ENCODE peak calls at places on chromosomes 11 and 22, in four cellular contexts. One of them, this sample, is unnamed.

GRCh38 chr11:123103326-123103980 is 41.5 kb upstream of the HSPA8 start:
- DNase-seq in CD4-positive, alpha-beta T cell: peak; percentile 14
- DNase-seq in GM13977: no peak
- DNase-seq in neural progenitor cell: peak; percentile 62
- DNase-seq in this sample: no peak

GRCh38 chr11:94574193-94574961 is 7.2 kb downstream of the PIWIL4 start:
- DNase-seq in CD4-positive, alpha-beta T cell: no peak
- DNase-seq in GM13977: no peak
- DNase-seq in neural progenitor cell: no peak
- DNase-seq in this sample: no peak

GRCh38 chr22:31289335-31289734 is 3.0 kb downstream of the PIK3IP1 start:
- DNase-seq in CD4-positive, alpha-beta T cell: no peak
- DNase-seq in GM13977: no peak
- DNase-seq in neural progenitor cell: no peak
- DNase-seq in this sample: peak; percentile 60

GRCh38 chr11:122097419-122098001 is 18.5 kb downstream of the BLID start:
- DNase-seq in CD4-positive, alpha-beta T cell: no peak
- DNase-seq in GM13977: no peak
- DNase-seq in neural progenitor cell: peak; percentile 16
- DNase-seq in this sample: no peak

GRCh38 chr22:39454385-39454871 is 2.4 kb upstream of the MGAT3 start:
- DNase-seq in CD4-positive, alpha-beta T cell: no peak
- DNase-seq in GM13977: no peak
- DNase-seq in neural progenitor cell: peak; percentile 52
- DNase-seq in this sample: no peak

GRCh38 chr11:65589444-65590239 is 6.0 kb downstream of the KCNK7 start:
- DNase-seq in CD4-positive, alpha-beta T cell: no peak
- DNase-seq in GM13977: peak; percentile 89
- DNase-seq in neural progenitor cell: no peak
- DNase-seq in this sample: no peak

GRCh38 chr22:50612715-50613221 is 12.2 kb downstream of the MAPK8IP2 start:
- DNase-seq in CD4-positive, alpha-beta T cell: no peak
- DNase-seq in GM13977: peak; percentile 75
- DNase-seq in neural progenitor cell: peak; percentile 52
- DNase-seq in this sample: no peak

GRCh38 chr11:73141031-73141308 is 1.1 kb downstream of the FCHSD2 start:
- DNase-seq in CD4-positive, alpha-beta T cell: no peak
- DNase-seq in GM13977: peak; percentile 39
- DNase-seq in neural progenitor cell: no peak
- DNase-seq in this sample: no peak

GRCh38 chr11:74739546-74740270 is 8.5 kb upstream of the CHRDL2 start:
- DNase-seq in CD4-positive, alpha-beta T cell: peak; percentile 19
- DNase-seq in GM13977: peak; percentile 75
- DNase-seq in neural progenitor cell: peak; percentile 77
- DNase-seq in this sample: no peak

GRCh38 chr22:27139935-27140493 is 482.6 kb downstream of the MIAT start:
- DNase-seq in CD4-positive, alpha-beta T cell: no peak
- DNase-seq in GM13977: no peak
- DNase-seq in neural progenitor cell: peak; percentile 31
- DNase-seq in this sample: no peak

GRCh38 chr11:95095858-95096587 is 6.4 kb downstream of the ENDOD1 start:
- DNase-seq in CD4-positive, alpha-beta T cell: no peak
- DNase-seq in GM13977: peak; percentile 73
- DNase-seq in neural progenitor cell: no peak
- DNase-seq in this sample: no peak

GRCh38 chr11:103108933-103109817 is at the start of gene DYNC2H1:
- DNase-seq in CD4-positive, alpha-beta T cell: peak; percentile 82
- DNase-seq in GM13977: peak; percentile 89
- DNase-seq in neural progenitor cell: peak; percentile 98
- DNase-seq in this sample: peak; percentile 96

GRCh38 chr11:65184146-65184545 is 2.4 kb downstream of the CAPN1 start:
- DNase-seq in CD4-positive, alpha-beta T cell: no peak
- DNase-seq in GM13977: no peak
- DNase-seq in neural progenitor cell: peak; percentile 76
- DNase-seq in this sample: no peak

GRCh38 chr11:76269661-76270322 is 63.5 kb upstream of the WNT11 start:
- DNase-seq in CD4-positive, alpha-beta T cell: no peak
- DNase-seq in GM13977: no peak
- DNase-seq in neural progenitor cell: no peak
- DNase-seq in this sample: no peak

GRCh38 chr11:62427630-62428233 is 8.9 kb downstream of the SCGB1A1 start:
- DNase-seq in CD4-positive, alpha-beta T cell: no peak
- DNase-seq in GM13977: peak; percentile 39
- DNase-seq in neural progenitor cell: no peak
- DNase-seq in this sample: no peak

GRCh38 chr22:48947636-48948035 is 880.0 kb downstream of the BRD1 start:
- DNase-seq in CD4-positive, alpha-beta T cell: no peak
- DNase-seq in GM13977: no peak
- DNase-seq in neural progenitor cell: no peak
- DNase-seq in this sample: peak; percentile 25

DNA sequence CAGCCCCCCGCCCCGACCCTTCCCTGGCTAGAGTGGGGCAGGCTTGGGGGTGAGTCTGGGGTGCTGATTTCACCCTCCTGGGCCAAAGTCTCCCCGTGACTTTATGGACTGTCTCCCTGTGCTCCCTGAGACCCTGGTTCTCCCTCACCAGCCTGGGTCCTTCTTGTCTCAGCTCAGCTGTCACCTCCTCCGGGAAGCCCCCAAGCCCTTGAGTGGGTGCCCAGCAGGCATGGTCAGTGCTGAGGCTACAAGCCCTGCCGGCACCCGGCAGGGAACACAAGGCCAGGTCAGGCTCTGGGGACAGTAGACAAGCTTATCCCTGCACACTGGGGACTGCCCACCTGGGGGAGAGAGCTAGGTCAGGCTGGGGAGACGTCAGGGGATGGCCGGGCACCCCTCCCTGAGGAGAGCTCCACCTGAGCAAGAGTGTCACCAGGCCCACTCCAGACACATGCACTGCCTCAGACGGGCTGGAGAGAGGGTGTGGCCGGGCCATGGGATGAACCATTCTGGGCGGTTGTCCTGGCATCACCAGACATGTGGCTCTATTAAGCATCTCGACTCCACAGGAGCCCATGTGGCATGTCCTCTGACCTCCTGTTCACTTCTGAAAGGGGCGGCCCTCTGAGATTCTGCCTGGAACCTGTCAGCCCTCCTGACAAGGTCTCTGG is 22.6 kb upstream of the RTN4R start:
- DNase-seq in CD4-positive, alpha-beta T cell: no peak
- DNase-seq in GM13977: no peak
- DNase-seq in neural progenitor cell: no peak
- DNase-seq in this sample: no peak
- TF ChIP-seq CTCF in CD4-positive, alpha-beta T cell: no peak
- TF ChIP-seq CTCF in GM13977: no peak
- TF ChIP-seq CTCF in neural progenitor cell: no peak
- TF ChIP-seq CTCF in this sample: no peak

DNA sequence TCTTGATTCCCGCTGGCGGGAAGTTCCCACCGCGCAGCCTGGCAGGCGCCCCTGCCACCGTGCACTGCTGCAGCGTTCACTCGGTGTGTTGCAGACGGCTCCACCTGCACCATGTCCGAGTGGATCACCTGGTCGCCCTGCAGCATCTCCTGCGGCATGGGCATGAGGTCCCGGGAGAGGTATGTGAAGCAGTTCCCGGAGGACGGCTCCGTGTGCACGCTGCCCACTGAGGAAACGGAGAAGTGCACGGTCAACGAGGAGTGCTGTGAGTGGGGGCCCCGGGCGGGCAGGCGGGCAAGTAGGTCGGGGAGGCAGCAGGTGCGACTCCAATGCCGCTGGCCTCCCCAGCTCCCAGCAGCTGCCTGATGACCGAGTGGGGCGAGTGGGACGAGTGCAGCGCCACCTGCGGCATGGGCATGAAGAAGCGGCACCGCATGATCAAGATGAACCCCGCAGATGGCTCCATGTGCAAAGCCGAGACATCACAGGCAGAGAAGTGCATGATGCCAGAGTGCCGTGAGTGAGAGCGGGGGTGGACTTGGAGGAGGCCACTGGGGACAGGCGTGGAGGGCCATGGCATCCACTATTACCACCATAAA is 99.7 kb downstream of the RRAS2 start:
- DNase-seq in CD4-positive, alpha-beta T cell: no peak
- DNase-seq in GM13977: no peak
- DNase-seq in neural progenitor cell: no peak
- DNase-seq in this sample: no peak
- TF ChIP-seq CTCF in CD4-positive, alpha-beta T cell: no peak
- TF ChIP-seq CTCF in GM13977: no peak
- TF ChIP-seq CTCF in neural progenitor cell: no peak
- TF ChIP-seq CTCF in this sample: no peak

GRCh38 chr11:250740-251299 is 14.0 kb downstream of the PSMD13 start:
- DNase-seq in CD4-positive, alpha-beta T cell: peak; percentile 74
- DNase-seq in GM13977: peak; percentile 46
- DNase-seq in neural progenitor cell: peak; percentile 73
- DNase-seq in this sample: no peak

GRCh38 chr11:253160-253885 is 16.5 kb downstream of the PSMD13 start:
- DNase-seq in CD4-positive, alpha-beta T cell: no peak
- DNase-seq in GM13977: no peak
- DNase-seq in neural progenitor cell: no peak
- DNase-seq in this sample: no peak

GRCh38 chr11:250274-250673 is 13.5 kb downstream of the PSMD13 start:
- DNase-seq in CD4-positive, alpha-beta T cell: no peak
- DNase-seq in GM13977: no peak
- DNase-seq in neural progenitor cell: no peak
- DNase-seq in this sample: no peak

GRCh38 chr11:252666-253065 is 15.9 kb downstream of the PSMD13 start:
- DNase-seq in CD4-positive, alpha-beta T cell: no peak
- DNase-seq in GM13977: no peak
- DNase-seq in neural progenitor cell: no peak
- DNase-seq in this sample: no peak

GRCh38 chr11:251550-251949 is 14.8 kb downstream of the PSMD13 start:
- DNase-seq in CD4-positive, alpha-beta T cell: no peak
- DNase-seq in GM13977: no peak
- DNase-seq in neural progenitor cell: no peak
- DNase-seq in this sample: no peak
- TF ChIP-seq CTCF in CD4-positive, alpha-beta T cell: no peak
- TF ChIP-seq CTCF in GM13977: peak; percentile 4
- TF ChIP-seq CTCF in neural progenitor cell: no peak
- TF ChIP-seq CTCF in this sample: no peak

GRCh38 chr22:45553333-45554039 is 50.8 kb downstream of the FBLN1 start:
- DNase-seq in CD4-positive, alpha-beta T cell: no peak
- DNase-seq in GM13977: peak; percentile 81
- DNase-seq in neural progenitor cell: peak; percentile 90
- DNase-seq in this sample: peak; percentile 61

GRCh38 chr22:45552017-45552411 is 49.3 kb downstream of the FBLN1 start:
- DNase-seq in CD4-positive, alpha-beta T cell: no peak
- DNase-seq in GM13977: no peak
- DNase-seq in neural progenitor cell: no peak
- DNase-seq in this sample: peak; percentile 82

GRCh38 chr22:45554861-45555260 is 52.2 kb downstream of the FBLN1 start:
- DNase-seq in CD4-positive, alpha-beta T cell: no peak
- DNase-seq in GM13977: no peak
- DNase-seq in neural progenitor cell: no peak
- DNase-seq in this sample: peak; percentile 66

GRCh38 chr22:45552580-45553332 is 50.1 kb downstream of the FBLN1 start:
- DNase-seq in CD4-positive, alpha-beta T cell: no peak
- DNase-seq in GM13977: no peak
- DNase-seq in neural progenitor cell: peak; percentile 45
- DNase-seq in this sample: peak; percentile 93

GRCh38 chr22:45554040-45554406 is 51.3 kb downstream of the FBLN1 start:
- DNase-seq in CD4-positive, alpha-beta T cell: no peak
- DNase-seq in GM13977: no peak
- DNase-seq in neural progenitor cell: no peak
- DNase-seq in this sample: peak; percentile 69
- TF ChIP-seq CTCF in CD4-positive, alpha-beta T cell: no peak
- TF ChIP-seq CTCF in GM13977: no peak
- TF ChIP-seq CTCF in neural progenitor cell: no peak
- TF ChIP-seq CTCF in this sample: peak; percentile 18

DNA sequence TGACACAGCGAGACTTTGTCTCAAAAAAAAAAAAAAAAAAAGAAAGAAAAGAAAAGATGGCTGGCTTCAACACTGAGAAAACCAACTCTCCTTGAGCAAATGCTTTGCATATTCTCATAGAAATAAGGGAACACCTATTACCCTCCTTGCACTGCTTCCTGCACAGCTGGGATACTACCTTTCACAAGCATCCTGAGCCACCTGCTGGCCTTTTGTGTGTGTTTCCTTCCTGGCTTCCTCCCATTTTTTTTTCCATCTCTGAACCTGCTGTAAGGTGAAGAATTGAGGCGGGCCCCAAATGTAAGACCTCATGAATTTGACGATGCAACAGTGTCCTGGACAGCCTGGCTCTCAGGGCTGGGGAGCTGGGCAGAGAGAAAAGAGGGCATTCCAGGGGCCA is 1.9 kb upstream of the RFPL3 start:
- DNase-seq in CD4-positive, alpha-beta T cell: no peak
- DNase-seq in GM13977: no peak
- DNase-seq in neural progenitor cell: peak; percentile 45
- DNase-seq in this sample: no peak
- TF ChIP-seq CTCF in CD4-positive, alpha-beta T cell: no peak
- TF ChIP-seq CTCF in GM13977: no peak
- TF ChIP-seq CTCF in neural progenitor cell: peak; percentile 30
- TF ChIP-seq CTCF in this sample: peak; percentile 10

DNA sequence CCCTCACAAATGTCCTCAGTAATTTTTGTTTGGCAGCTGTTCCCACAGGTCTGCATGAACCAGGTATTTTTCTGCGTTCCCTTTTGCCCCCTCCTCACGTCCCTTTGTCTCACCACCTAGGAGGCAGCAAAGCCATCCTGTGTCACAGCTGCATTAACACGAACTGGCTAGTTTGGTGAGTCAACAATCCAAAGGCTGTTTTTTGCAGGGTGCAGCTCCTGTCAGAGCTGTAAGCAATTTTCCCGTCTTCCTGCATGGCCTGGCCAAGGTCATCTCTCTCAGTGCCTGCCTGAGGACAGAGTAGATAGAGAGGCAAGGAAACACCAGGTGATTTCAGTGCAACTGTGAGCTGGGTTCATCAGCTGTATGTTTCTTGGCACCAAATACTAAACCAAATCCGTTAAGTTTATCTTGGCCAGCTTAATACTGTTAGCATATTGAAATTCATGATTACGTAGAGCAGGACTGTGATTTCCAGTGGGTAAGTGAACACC is 20.6 kb upstream of the VSIG10L2 start:
- DNase-seq in CD4-positive, alpha-beta T cell: no peak
- DNase-seq in GM13977: no peak
- DNase-seq in neural progenitor cell: no peak
- DNase-seq in this sample: no peak
- TF ChIP-seq CTCF in CD4-positive, alpha-beta T cell: no peak
- TF ChIP-seq CTCF in GM13977: no peak
- TF ChIP-seq CTCF in neural progenitor cell: no peak
- TF ChIP-seq CTCF in this sample: no peak

DNA sequence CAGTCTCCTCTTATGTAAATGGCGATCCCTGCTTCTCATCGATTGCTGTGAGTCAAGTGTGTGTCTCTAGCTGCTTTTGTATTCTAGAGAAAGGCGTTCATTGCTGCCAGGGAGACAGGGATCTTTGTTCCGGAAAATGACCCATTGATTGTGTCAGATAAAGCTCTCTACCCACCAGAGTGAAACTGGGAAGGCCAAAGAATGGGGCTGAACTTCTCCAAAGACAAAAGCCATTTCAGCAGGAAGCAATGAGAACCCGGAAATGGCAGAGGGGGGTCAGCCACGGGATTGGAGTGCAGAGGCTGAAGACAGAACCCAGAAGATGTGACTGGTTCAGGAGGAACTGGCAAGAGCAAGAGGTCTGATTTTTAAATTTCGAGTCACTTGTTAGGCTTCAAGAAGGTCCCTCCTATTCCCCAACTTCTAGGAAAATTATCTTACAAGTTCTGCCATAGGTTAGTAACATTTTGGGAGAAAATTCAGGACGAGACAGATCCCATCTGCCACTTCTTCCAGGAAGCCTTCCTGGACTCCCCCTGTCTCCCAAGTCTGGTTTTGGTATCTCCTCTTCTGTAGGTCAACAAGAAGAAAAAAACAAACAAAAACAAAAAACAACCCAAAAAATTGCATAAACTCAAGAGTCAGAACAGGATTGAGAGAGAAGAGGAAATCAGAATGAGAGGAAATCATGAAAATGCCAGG is 110.6 kb downstream of the NECTIN1 start:
- DNase-seq in CD4-positive, alpha-beta T cell: no peak
- DNase-seq in GM13977: no peak
- DNase-seq in neural progenitor cell: peak; percentile 46
- DNase-seq in this sample: no peak
- TF ChIP-seq CTCF in CD4-positive, alpha-beta T cell: no peak
- TF ChIP-seq CTCF in GM13977: no peak
- TF ChIP-seq CTCF in neural progenitor cell: no peak
- TF ChIP-seq CTCF in this sample: no peak